ENCODE peak calls at places on chromosomes 2 and 18, in five cellular contexts. F is GM23338, A is A549, M is HCT116, S is HepG2. H is an unnamed sample.

GRCh38 chr2:158725496-158725895 is 69.6 kb upstream of the DAPL1 start:
- DNase-seq in F (peak), A (peak), M (no peak), S (no peak), H (no peak)

GRCh38 chr2:23824777-23825212 is 102.1 kb downstream of the ATAD2B start:
- DNase-seq in F (peak), A (peak), M (peak), S (peak), H (no peak)

GRCh38 chr18:39854291-39854690 is 2100.7 kb upstream of the PIK3C3 start:
- DNase-seq in F (no peak), A (no peak), M (no peak), S (no peak), H (no peak)

GRCh38 chr18:11689972-11690570 is 1.0 kb downstream of the GNAL start:
- DNase-seq in F (no peak), A (peak), M (no peak), S (no peak), H (no peak)

GRCh38 chr2:227460833-227461232 is 11.1 kb upstream of the AGFG1 start:
- DNase-seq in F (no peak), A (no peak), M (no peak), S (no peak), H (no peak)

GRCh38 chr2:127122351-127123027 is 15.5 kb upstream of the BIN1 start:
- DNase-seq in F (no peak), A (no peak), M (no peak), S (no peak), H (no peak)

GRCh38 chr2:10045561-10046355 is 2.4 kb downstream of the KLF11 start:
- DNase-seq in F (no peak), A (no peak), M (no peak), S (no peak), H (no peak)

GRCh38 chr2:109343460-109343859 is 214.5 kb downstream of the SH3RF3 start:
- DNase-seq in F (no peak), A (no peak), M (no peak), S (no peak), H (no peak)

GRCh38 chr2:46847185-46847710 is 68.4 kb downstream of the MCFD2 start:
- DNase-seq in F (no peak), A (peak), M (no peak), S (peak), H (no peak)

GRCh38 chr2:150133623-150134022 is 353.8 kb downstream of the RND3 start:
- DNase-seq in F (no peak), A (peak), M (peak), S (peak), H (peak)
- TF ChIP-seq REST in F (no peak), A (no peak), M (no peak), S (no peak), H (no peak)

DNA sequence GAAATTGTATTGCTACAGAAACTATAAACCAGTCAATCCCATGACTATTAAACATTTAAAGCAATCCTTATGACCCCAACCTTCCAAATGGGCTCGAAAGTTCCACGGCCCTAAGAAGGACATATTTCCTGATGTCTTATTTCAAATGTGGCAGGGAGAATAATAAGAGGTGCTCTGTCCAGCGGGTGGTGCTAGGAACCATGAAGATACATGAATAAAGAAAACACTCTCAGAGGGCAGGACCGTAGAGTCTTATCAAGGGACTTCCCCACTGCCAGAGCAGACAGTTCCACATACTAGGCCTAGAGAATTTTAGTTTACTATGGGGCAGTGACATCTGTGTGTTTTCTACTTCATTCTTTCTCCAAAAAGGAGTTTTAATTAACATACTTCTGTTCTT is 187.1 kb upstream of the PIK3C3 start:
- DNase-seq in F (peak), A (peak), M (no peak), S (no peak), H (no peak)
- TF ChIP-seq CTCF in F (peak), A (no peak), M (no peak), S (no peak), H (no peak)

DNA sequence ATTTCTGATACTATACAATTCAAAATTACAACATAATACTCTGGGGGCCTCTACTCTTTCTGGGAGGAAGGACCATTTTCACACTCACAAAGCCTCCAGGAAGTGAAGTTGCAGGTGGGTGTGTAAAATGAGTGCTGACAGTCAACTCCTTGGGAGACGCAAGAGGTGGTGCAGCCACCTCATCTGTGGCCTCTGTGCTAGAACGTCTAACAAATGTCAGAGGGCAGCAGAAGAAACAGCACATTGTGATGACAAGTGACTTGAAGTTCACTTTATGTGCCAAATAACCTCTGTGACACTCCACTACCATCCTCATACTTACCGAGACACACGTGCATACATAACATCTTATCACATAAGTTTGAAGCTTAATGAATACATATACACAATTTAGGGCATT is 10.2 kb downstream of the RNF103 start:
- DNase-seq in F (no peak), A (no peak), M (no peak), S (no peak), H (no peak)
- TF ChIP-seq REST in F (no peak), A (no peak), M (no peak), S (no peak), H (no peak)

DNA sequence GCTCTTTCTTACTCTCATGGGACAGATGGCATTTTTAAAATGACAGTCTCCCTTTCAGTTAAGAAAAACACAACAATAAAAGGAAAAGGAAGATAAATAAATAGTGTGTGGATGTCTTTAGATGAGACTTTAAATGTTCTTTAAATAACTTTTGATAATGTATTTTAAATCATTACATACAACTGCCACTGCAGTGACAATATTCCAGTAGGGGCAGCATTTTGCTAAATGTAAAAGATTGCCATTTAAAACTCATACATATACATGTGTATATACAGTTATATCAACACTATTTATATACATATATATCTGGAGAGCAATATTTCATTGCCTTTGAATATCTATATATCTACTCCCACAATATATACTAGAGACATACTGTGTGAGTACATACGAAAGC is 90.7 kb downstream of the INO80D start:
- DNase-seq in F (no peak), A (no peak), M (no peak), S (no peak), H (no peak)
- TF ChIP-seq CTCF in F (no peak), A (peak), M (peak), S (no peak), H (no peak)

GRCh38 chr2:142621287-142621686 is 256.2 kb upstream of the KYNU start:
- DNase-seq in F (no peak), A (no peak), M (no peak), S (no peak), H (no peak)

GRCh38 chr2:142617461-142617860 is 260.0 kb upstream of the KYNU start:
- DNase-seq in F (no peak), A (no peak), M (no peak), S (no peak), H (no peak)

GRCh38 chr2:142615876-142616275 is 261.6 kb upstream of the KYNU start:
- DNase-seq in F (no peak), A (no peak), M (no peak), S (no peak), H (no peak)
- TF ChIP-seq REST in F (no peak), A (no peak), M (no peak), S (no peak), H (no peak)

GRCh38 chr2:169372561-169372960 is 10.2 kb upstream of the LRP2 start:
- DNase-seq in F (no peak), A (no peak), M (no peak), S (no peak), H (no peak)
- TF ChIP-seq CTCF in F (no peak), A (no peak), M (no peak), S (no peak), H (no peak)

GRCh38 chr2:119157850-119158511 is 570 bp downstream of the C1QL2 start:
- DNase-seq in F (peak), A (no peak), M (no peak), S (no peak), H (no peak)
- TF ChIP-seq REST in F (no peak), A (no peak), M (no peak), S (no peak), H (no peak)

GRCh38 chr2:183536714-183537113 is 412.5 kb downstream of the NUP35 start:
- DNase-seq in F (peak), A (no peak), M (no peak), S (no peak), H (no peak)

GRCh38 chr2:183532514-183532913 is 408.3 kb downstream of the NUP35 start:
- DNase-seq in F (peak), A (no peak), M (no peak), S (no peak), H (no peak)

GRCh38 chr2:183530333-183530901 is 406.2 kb downstream of the NUP35 start:
- DNase-seq in F (no peak), A (no peak), M (no peak), S (no peak), H (no peak)

DNA sequence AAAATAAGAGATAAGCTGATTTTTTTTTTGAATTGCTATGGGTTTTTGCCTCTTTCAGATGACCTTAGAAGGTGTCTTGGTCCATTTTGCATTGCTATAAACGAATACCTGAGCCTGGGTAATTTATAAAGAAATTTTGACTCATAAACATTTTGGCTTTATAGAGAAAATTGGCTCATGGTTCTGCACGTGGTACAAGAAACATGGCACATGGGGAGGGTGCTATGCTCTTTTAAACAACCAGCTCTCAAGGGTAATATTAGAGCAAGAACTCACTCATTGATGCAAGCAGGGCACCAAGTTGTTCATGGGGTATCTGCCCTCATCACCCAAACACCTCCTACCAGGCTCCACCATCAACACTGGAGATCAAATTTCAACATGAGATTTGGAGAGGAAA is 408.8 kb downstream of the NUP35 start:
- DNase-seq in F (no peak), A (no peak), M (no peak), S (no peak), H (no peak)
- TF ChIP-seq CTCF in F (no peak), A (no peak), M (no peak), S (no peak), H (no peak)

DNA sequence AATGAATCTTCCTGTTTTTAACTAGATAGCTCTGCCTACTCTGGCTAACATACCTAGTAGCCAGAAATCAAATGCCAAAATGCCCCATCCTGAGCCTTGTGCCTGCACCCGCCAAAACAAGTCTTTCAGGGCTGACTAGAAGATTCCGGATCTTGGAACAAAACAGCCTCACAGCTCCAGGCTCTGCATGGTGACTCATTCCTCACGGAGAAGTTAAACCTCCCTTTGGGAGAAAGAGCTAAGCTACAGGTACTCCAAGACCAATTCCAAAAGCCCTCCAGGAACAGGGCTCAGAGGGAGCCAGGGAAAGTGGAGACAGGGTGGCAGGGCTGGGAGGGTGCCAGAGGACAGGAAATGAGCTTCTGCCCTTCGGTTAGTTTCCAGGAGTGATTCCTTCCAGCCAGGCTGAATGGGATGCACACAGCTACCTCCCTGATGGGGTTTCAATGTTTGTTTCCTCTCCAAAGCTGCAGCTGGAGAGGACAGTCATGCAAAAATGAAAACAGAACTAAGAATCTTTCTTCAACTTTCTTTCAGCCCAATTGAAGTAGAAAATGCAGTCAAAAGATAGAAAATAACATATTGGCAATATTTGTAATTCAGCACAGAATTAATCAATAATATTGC is 295.6 kb downstream of the TNS1 start:
- DNase-seq in F (no peak), A (no peak), M (no peak), S (no peak), H (no peak)
- TF ChIP-seq REST in F (no peak), A (no peak), M (no peak), S (no peak), H (no peak)